ENCODE peak calls at places on chromosomes 2 and 18, in eight cellular contexts. J is RWPE1, H is type B pancreatic cell, U is spleen, Y is NB4, V is foreskin keratinocyte, E is foreskin fibroblast, N is gastrocnemius medialis. G is an unnamed sample.

GRCh38 chr2:62112192-62112591 is 83.7 kb upstream of the B3GNT2 start:
- DNase-seq in U (no peak), E (peak; percentile 23), V (peak; percentile 38), N (peak; percentile 2), H (no peak), Y (no peak), J (no peak), G (no peak)

GRCh38 chr18:70499218-70499691 is 210.4 kb downstream of the SOCS6 start:
- DNase-seq in Y (peak; percentile 99), V (no peak), U (no peak), E (no peak), J (no peak), N (no peak), H (no peak), G (no peak)

GRCh38 chr2:95329891-95330822 is 33.0 kb downstream of the KCNIP3 start:
- DNase-seq in H (no peak), Y (no peak), V (no peak), E (peak; percentile 23), J (no peak), N (no peak), U (no peak), G (no peak)

GRCh38 chr2:186575302-186575701 is 14.6 kb upstream of the ITGAV start:
- DNase-seq in E (peak; percentile 92), J (peak; percentile 90), H (no peak), Y (peak; percentile 92), V (peak; percentile 98), U (no peak), N (peak; percentile 7), G (no peak)

GRCh38 chr2:19860022-19860421 is 41.8 kb downstream of the TTC32 start:
- DNase-seq in U (no peak), V (peak; percentile 46), E (no peak), H (no peak), N (no peak), Y (no peak), J (peak; percentile 49), G (no peak)

GRCh38 chr18:51621103-51621969 is 423.9 kb upstream of the MEX3C start:
- DNase-seq in N (no peak), Y (peak; percentile 62), E (peak; percentile 3), J (peak; percentile 33), V (peak; percentile 33), U (no peak), H (peak; percentile 79), G (peak; percentile 38)

GRCh38 chr2:46909771-46910419 is 5.7 kb downstream of the MCFD2 start:
- DNase-seq in N (peak; percentile 55), U (no peak), V (peak; percentile 84), H (no peak), J (peak; percentile 71), Y (peak; percentile 42), E (peak; percentile 75), G (no peak)

GRCh38 chr2:25615920-25616319 is 57.5 kb downstream of the DTNB start:
- DNase-seq in J (no peak), U (no peak), H (no peak), N (no peak), Y (no peak), V (no peak), E (no peak), G (no peak)

GRCh38 chr18:10559566-10560456 is 34.0 kb downstream of the NAPG start:
- DNase-seq in J (no peak), E (peak; percentile 21), Y (peak; percentile 12), N (no peak), U (no peak), H (no peak), V (no peak), G (no peak)

GRCh38 chr2:19623488-19623887 is 265.1 kb upstream of the OSR1 start:
- DNase-seq in U (no peak), N (no peak), Y (no peak), J (peak; percentile 63), V (peak; percentile 87), E (peak; percentile 10), H (no peak), G (no peak)

GRCh38 chr2:69390001-69390400 is 3.0 kb upstream of the GFPT1 start:
- DNase-seq in Y (no peak), U (no peak), V (no peak), H (no peak), E (peak; percentile 18), N (no peak), J (no peak), G (no peak)

GRCh38 chr2:74658516-74658915 is 4.5 kb downstream of the SEMA4F start:
- DNase-seq in N (no peak), U (no peak), J (no peak), Y (no peak), V (no peak), H (no peak), E (peak; percentile 84), G (no peak)

GRCh38 chr2:54572262-54572635 is 116.1 kb downstream of the SPTBN1 start:
- DNase-seq in N (no peak), J (peak; percentile 75), U (no peak), V (peak; percentile 97), H (no peak), Y (peak; percentile 57), E (peak; percentile 77), G (no peak)

GRCh38 chr18:5630766-5631413 is 87.1 kb upstream of the EPB41L3 start:
- DNase-seq in Y (no peak), N (no peak), V (no peak), U (no peak), H (no peak), J (no peak), E (no peak), G (no peak)

GRCh38 chr2:99619211-99619610 is 129.4 kb upstream of the REV1 start:
- DNase-seq in Y (no peak), E (no peak), H (no peak), J (no peak), U (no peak), N (no peak), V (no peak), G (no peak)

GRCh38 chr2:201130524-201131186 is 14.7 kb downstream of the CFLAR start:
- DNase-seq in Y (peak; percentile 57), E (peak; percentile 75), J (peak; percentile 62), H (no peak), V (peak; percentile 95), U (no peak), N (peak; percentile 59), G (no peak)

GRCh38 chr2:150095361-150095760 is 392.1 kb downstream of the RND3 start:
- DNase-seq in N (no peak), V (no peak), U (no peak), H (no peak), E (no peak), Y (no peak), J (no peak), G (no peak)

DNA sequence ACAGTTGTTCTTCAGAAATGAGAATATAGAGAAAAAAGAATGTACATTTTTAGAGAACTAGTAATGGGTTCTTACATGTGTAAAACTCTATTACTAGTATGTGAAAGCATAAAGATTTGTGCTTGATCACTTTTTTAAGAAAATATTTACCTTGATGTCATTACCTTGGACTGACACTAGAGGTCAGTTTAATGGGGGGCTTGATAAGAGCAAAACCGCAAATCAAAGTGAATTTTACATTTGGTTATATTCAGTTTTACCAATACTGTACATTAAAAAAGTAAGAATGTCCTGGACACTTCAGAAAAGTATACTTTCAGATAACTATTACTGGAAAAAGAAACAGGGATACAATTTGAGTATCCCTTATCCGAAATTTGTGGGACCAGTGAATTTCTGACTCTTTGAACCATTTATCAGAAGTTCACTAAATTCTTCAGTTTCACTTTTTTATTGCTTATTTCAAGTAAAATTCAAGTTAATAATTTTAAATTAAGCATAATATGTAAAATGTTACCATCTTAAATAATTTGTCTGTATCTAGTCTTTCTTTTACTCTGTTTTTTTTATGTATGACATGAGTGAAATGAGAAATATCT is 1149.5 kb downstream of the DSC3 start:
- DNase-seq in U (no peak), H (no peak), N (no peak), E (no peak), J (no peak), Y (peak; percentile 11), V (no peak), G (no peak)
- TF ChIP-seq CTCF in U (no peak), H (peak; percentile 79), N (no peak), E (peak; percentile 46), J (peak; percentile 29), Y (peak; percentile 22), V (peak; percentile 61), G (no peak)

DNA sequence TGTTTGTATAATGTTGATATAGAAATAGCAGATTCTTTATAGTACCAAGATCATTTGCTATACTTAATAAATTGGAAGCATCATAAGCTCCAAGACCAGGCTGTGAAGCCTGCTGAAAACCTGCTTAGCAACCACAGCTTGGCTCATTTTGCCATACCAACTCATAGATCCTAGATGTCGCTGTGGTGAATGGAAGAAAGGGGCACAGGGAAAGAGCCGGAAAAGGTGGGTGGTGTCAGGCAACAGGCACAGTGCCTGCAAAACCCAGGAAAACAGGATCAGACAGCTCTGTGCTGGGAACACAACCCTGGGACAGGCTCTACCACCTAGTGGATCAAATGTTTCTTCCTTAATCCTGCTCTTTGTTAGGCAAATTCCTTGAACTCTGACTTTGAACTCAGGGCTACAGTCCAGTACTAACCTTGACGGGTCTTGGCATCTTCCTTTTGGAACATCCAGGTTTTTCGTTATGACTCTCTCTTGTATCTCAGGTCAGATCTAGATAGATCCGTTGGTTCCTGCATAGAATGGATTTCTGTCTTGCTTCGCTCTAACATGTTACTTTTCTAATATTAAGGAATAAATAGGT is 31.6 kb downstream of the TWSG1 start:
- DNase-seq in J (peak; percentile 79), U (no peak), V (peak; percentile 81), E (peak; percentile 26), N (no peak), Y (no peak), H (no peak), G (no peak)
- TF ChIP-seq CTCF in J (peak; percentile 58), U (peak; percentile 28), V (peak; percentile 81), E (peak; percentile 24), N (no peak), Y (no peak), H (peak; percentile 44), G (no peak)

GRCh38 chr2:238685713-238686112 is 162.2 kb upstream of the TWIST2 start:
- DNase-seq in J (no peak), V (no peak), U (no peak), E (no peak), N (no peak), H (no peak), Y (no peak), G (no peak)
- TF ChIP-seq CTCF in J (no peak), V (peak; percentile 23), U (no peak), E (no peak), N (no peak), H (no peak), Y (peak; percentile 22), G (no peak)

DNA sequence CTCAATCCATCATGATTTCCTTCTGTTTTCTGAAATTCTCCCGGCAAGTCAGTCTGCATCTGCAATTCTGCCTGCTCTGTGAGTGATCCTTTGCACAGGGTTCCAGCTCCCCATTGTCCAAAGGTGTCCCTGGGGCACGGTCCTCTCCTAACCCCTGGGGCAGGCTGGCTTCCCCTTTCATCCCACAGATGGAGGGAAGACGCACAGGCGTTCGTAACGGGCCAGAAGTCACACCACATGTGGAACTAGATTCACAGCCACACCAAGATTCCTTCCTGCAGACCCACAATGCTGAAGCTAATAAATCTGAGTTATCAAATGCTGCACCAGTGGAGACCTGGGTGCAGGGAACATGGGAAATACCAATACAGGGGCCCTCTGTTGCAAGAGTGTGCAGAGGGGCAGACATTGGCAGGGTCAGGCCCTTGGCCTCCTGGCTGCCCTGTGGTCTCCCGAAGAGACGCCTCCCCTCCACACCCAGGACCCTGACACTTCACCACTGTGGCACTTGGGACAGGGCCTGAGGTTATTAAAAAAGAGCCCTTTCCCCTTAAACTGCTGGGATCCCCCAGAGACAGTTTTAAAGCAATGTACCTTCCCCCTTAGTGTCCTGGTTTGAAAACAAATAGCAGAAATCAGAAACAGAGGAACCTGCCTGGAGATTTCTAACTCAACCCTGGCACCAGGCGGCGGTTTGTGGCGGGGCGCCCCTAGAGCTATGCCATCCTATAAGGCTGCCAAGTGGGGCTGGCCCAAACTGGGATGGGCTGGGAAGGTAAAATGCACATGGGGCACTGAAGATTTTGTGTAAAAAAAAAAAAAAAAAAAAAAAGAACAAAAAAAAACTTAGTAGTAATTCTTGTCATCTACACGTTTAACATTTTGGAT is 15.4 kb downstream of the ZNF516 start:
- DNase-seq in V (no peak), J (no peak), H (no peak), U (no peak), N (no peak), E (no peak), Y (peak; percentile 57), G (no peak)
- TF ChIP-seq CTCF in V (peak; percentile 26), J (no peak), H (no peak), U (no peak), N (no peak), E (no peak), Y (no peak), G (no peak)

G was measured in omental fat pad.